ENCODE peak calls at places on chromosome 15, in seven cellular contexts. O is tibial artery, Q is choroid plexus epithelial cell, R is epithelial cell of esophagus, S is HepG2, Z is AG09309, P is neural crest cell. X is an unnamed sample.
A peak's percentile ranks its signal among the peaks of the same experiment; 100 is the strongest.

GRCh38 chr15:63094495-63094931 is 27.1 kb upstream of the LACTB start:
- DNase-seq in Q (peak; percentile 84), P (no peak), R (no peak), S (peak; percentile 49), Z (no peak), O (no peak), X (no peak)

GRCh38 chr15:73174171-73174570 is 121.9 kb downstream of the NEO1 start:
- DNase-seq in O (no peak), P (no peak), R (no peak), Z (no peak), S (no peak), Q (no peak), X (no peak)

GRCh38 chr15:63973212-63974009 is 72.9 kb downstream of the DAPK2 start:
- DNase-seq in S (no peak), O (no peak), Z (peak; percentile 82), P (no peak), Q (peak; percentile 47), R (peak; percentile 49), X (no peak)

GRCh38 chr15:48266029-48266428 is 59.9 kb downstream of the SLC12A1 start:
- DNase-seq in Z (no peak), Q (peak; percentile 54), O (no peak), P (no peak), R (peak; percentile 55), S (no peak), X (no peak)

GRCh38 chr15:88028024-88028423 is 228.5 kb downstream of the NTRK3 start:
- DNase-seq in R (no peak), Z (no peak), Q (no peak), P (no peak), S (no peak), O (no peak), X (no peak)

GRCh38 chr15:85620321-85621044 is 174.2 kb downstream of the KLHL25 start:
- DNase-seq in P (no peak), S (no peak), R (peak; percentile 62), O (no peak), Q (peak; percentile 61), Z (no peak), X (no peak)

GRCh38 chr15:71245588-71245987 is 130.3 kb downstream of the THSD4 start:
- DNase-seq in Z (no peak), S (no peak), R (peak; percentile 49), O (no peak), Q (no peak), P (no peak), X (no peak)

GRCh38 chr15:101060576-101061551 is 141.7 kb downstream of the LRRK1 start:
- DNase-seq in P (no peak), O (peak; percentile 54), Q (no peak), Z (no peak), R (no peak), S (no peak), X (no peak)

GRCh38 chr15:91216000-91216399 is 115.9 kb downstream of the SV2B start:
- DNase-seq in P (no peak), O (no peak), R (no peak), Z (no peak), S (no peak), Q (no peak), X (no peak)

GRCh38 chr15:51255533-51255932 is 82.9 kb downstream of the CYP19A1 start:
- DNase-seq in P (no peak), Q (no peak), R (no peak), Z (no peak), S (no peak), O (no peak), X (no peak)

GRCh38 chr15:38878946-38879345 is 314.3 kb upstream of the RASGRP1 start:
- DNase-seq in Q (no peak), S (no peak), Z (no peak), O (no peak), R (no peak), P (no peak), X (no peak)

GRCh38 chr15:29072444-29072843 is 186.7 kb downstream of the APBA2 start:
- DNase-seq in Q (no peak), O (no peak), P (no peak), Z (no peak), S (no peak), R (no peak), X (no peak)

GRCh38 chr15:101170568-101171350 is 81.1 kb downstream of the CHSY1 start:
- DNase-seq in Z (peak; percentile 76), S (no peak), P (no peak), O (peak; percentile 87), Q (peak; percentile 48), R (peak; percentile 87), X (no peak)

GRCh38 chr15:62594017-62594416 is 428.9 kb upstream of the C2CD4B start:
- DNase-seq in Z (no peak), S (no peak), P (no peak), R (no peak), Q (no peak), O (no peak), X (no peak)

DNA sequence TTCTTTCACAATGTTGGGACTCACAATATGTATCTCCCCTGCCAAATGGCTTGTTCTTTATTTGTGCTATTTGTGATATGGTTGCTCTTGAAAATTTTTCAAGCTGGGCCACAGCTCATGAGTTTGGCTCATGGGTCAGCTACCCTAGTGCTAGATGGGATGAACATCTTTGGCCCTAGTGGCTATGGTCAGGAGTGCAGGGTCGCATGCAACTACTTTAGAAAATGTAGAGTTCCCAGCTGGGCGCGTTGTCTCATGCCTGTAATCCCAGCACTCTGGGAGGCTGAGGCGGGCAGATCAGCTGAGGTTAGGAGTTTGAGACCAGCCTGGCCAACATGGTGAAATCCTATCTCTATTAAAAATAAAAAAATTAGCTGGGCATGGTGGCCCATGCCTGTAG is 55.8 kb downstream of the POLR2M start:
- DNase-seq in Q (no peak), S (no peak), R (no peak), Z (no peak), P (no peak), O (no peak), X (no peak)
- TF ChIP-seq CTCF in Q (no peak), S (no peak), R (peak; percentile 21), Z (no peak), P (peak; percentile 45), O (no peak), X (peak; percentile 17)

DNA sequence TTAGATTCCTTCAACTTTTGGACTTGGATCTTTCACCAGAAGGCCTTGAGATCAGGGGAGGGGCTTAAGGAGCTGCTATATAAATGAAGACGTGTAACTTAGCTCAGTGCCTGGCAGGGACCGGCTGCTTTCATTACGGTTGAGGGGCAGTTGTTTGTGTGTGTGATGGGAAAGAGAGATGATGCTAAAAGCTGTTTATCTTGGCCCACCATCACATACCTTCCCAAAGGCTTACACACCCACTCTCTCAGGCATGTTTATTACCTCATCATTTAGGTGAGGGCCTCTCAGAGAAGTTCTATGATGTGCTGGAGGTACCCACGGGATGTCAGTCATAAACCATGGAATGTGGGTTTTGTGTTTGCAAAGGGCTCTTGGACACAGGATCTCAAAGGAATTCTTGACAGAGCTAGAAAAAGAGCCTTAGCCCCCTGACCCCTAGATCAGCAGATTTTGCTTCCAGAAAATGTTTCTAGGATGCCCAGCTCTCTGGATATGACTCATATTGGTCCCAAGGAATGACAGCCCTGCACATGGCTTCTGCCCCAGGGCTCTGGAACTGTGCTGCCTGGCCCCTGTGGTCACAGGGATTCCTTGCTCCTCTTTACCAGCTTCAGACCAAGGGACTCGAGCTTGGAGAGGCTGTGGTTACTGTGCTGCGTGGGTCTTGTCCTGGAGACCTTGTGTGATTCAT is 15.9 kb upstream of the SMAD3 start:
- DNase-seq in O (peak; percentile 77), Q (peak; percentile 85), R (peak; percentile 93), P (no peak), S (peak; percentile 82), Z (peak; percentile 66), X (no peak)
- TF ChIP-seq CTCF in O (no peak), Q (no peak), R (peak; percentile 10), P (no peak), S (no peak), Z (no peak), X (no peak)

GRCh38 chr15:43989938-43990337 is 163.1 kb downstream of the WDR76 start:
- DNase-seq in O (no peak), Z (no peak), R (no peak), Q (no peak), P (no peak), S (no peak), X (no peak)

GRCh38 chr15:43987924-43988323 is 161.1 kb downstream of the WDR76 start:
- DNase-seq in O (no peak), Z (no peak), P (no peak), S (no peak), R (no peak), Q (no peak), X (no peak)

GRCh38 chr15:43985976-43986375 is 159.2 kb downstream of the WDR76 start:
- DNase-seq in R (no peak), Z (no peak), O (no peak), P (no peak), S (no peak), Q (no peak), X (no peak)

GRCh38 chr15:43988900-43989299 is 162.1 kb downstream of the WDR76 start:
- DNase-seq in O (no peak), S (no peak), R (no peak), P (no peak), Q (no peak), Z (no peak), X (no peak)

GRCh38 chr15:43991235-43991634 is 164.4 kb downstream of the WDR76 start:
- DNase-seq in Z (no peak), P (no peak), O (no peak), R (no peak), Q (no peak), S (no peak), X (no peak)
- TF ChIP-seq CTCF in Z (no peak), P (no peak), O (no peak), R (no peak), Q (no peak), S (no peak), X (no peak)

GRCh38 chr15:78914027-78914764 is 30.6 kb downstream of the CTSH start:
- DNase-seq in Z (no peak), R (peak; percentile 29), Q (peak; percentile 38), P (no peak), S (peak; percentile 14), O (peak; percentile 92), X (no peak)
- TF ChIP-seq CTCF in Z (peak; percentile 41), R (peak; percentile 51), Q (peak; percentile 64), P (peak; percentile 42), S (peak; percentile 48), O (peak; percentile 67), X (peak; percentile 44)

GRCh38 chr15:45703670-45704328 is 69.0 kb downstream of the SQOR start:
- DNase-seq in Z (no peak), P (no peak), Q (peak; percentile 4), S (no peak), R (no peak), O (no peak), X (no peak)
- TF ChIP-seq CTCF in Z (peak; percentile 19), P (peak; percentile 60), Q (peak; percentile 27), S (no peak), R (peak; percentile 32), O (no peak), X (peak; percentile 62)

DNA sequence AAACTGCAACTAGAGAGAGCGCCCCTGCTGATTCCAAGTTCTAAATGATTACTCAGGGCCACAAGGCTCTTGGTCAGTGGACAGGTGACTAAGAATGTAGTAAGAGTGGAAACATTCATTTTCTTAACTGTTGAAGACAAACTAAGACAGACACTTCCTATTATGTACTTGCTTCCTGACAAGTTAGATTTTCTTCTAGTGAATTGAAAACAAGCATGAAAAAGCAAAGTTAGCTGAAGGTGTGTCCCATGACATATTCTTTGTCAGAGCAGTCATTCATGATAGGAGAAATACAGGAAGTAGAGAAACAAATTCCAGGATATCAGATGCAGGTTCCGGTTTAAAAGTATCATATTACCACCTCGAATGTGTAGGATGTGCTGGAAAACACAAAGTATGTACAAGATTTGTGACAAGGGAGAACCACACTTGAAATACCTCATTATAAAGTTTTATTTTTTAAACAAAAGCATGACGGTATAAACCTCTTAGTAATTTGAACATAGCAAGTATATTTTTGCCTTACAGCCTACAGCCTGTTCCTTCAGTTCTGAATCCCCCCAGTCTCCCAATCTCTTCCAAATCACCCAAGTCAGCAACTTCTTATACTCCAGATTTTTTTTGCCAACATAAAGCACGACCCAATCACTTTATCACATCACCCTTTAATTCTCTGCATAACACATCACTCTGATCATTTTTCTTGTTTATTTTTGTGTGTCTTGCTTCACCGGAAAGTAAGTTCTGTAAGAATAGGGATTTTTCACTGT is 6.2 kb downstream of the TSPAN3 start:
- DNase-seq in O (no peak), Q (peak; percentile 70), S (no peak), P (no peak), R (peak; percentile 84), Z (no peak), X (no peak)
- TF ChIP-seq CTCF in O (no peak), Q (no peak), S (no peak), P (no peak), R (no peak), Z (no peak), X (no peak)